ENCODE peak calls at places on chromosome 4, in ten cellular contexts. O is GM10248, I is psoas muscle, E is tibial artery, A is fibroblast of the aortic adventitia, J is lower lobe of right lung, V is fibroblast of lung, R is AG09309, G is choroid plexus epithelial cell, Q is left ventricle myocardium inferior. F is an unnamed sample.
A peak's percentile ranks its signal among the peaks of the same experiment; 100 is the strongest.

GRCh38 chr4:11765849-11766453 is 337.3 kb upstream of the HS3ST1 start:
- DNase-seq in O (peak; percentile 15), I (no peak), E (no peak), A (peak; percentile 69), J (no peak), V (peak; percentile 32), R (no peak), G (peak; percentile 72), Q (no peak), F (no peak)

GRCh38 chr4:37891221-37892159 is 606 bp downstream of the TBC1D1 start:
- DNase-seq in O (peak; percentile 75), I (no peak), E (peak; percentile 57), A (peak; percentile 19), J (peak; percentile 57), V (peak; percentile 15), R (no peak), G (peak; percentile 26), Q (peak; percentile 37), F (no peak)

GRCh38 chr4:157421365-157421764 is 200.8 kb downstream of the GRIA2 start:
- DNase-seq in O (no peak), I (no peak), E (no peak), A (no peak), J (no peak), V (no peak), R (no peak), G (no peak), Q (no peak), F (no peak)

GRCh38 chr4:143773998-143774898 is 73.8 kb upstream of the FREM3 start:
- DNase-seq in O (peak; percentile 35), I (no peak), E (peak; percentile 27), A (peak; percentile 37), J (peak; percentile 49), V (peak; percentile 44), R (no peak), G (peak; percentile 86), Q (no peak), F (no peak)

GRCh38 chr4:184805462-184806245 is 20.1 kb downstream of the ACSL1 start:
- DNase-seq in O (peak; percentile 36), I (peak; percentile 88), E (no peak), A (no peak), J (peak; percentile 89), V (no peak), R (no peak), G (no peak), Q (peak; percentile 84), F (no peak)

GRCh38 chr4:181966084-181966483 is 277.1 kb upstream of the TENM3 start:
- DNase-seq in O (no peak), I (no peak), E (no peak), A (peak; percentile 72), J (no peak), V (peak; percentile 97), R (peak; percentile 40), G (peak; percentile 12), Q (no peak), F (peak; percentile 51)

GRCh38 chr4:51874551-51874950 is 31.6 kb downstream of the DCUN1D4 start:
- DNase-seq in O (no peak), I (no peak), E (no peak), A (no peak), J (no peak), V (no peak), R (no peak), G (no peak), Q (no peak), F (no peak)

GRCh38 chr4:54571293-54571723 is 86.4 kb upstream of the KIT start:
- DNase-seq in O (no peak), I (no peak), E (no peak), A (no peak), J (no peak), V (peak; percentile 15), R (no peak), G (no peak), Q (no peak), F (no peak)

GRCh38 chr4:187415227-187415626 is 580.3 kb upstream of the ZFP42 start:
- DNase-seq in O (no peak), I (no peak), E (no peak), A (no peak), J (no peak), V (no peak), R (no peak), G (no peak), Q (no peak), F (no peak)

GRCh38 chr4:80492761-80493160 is 157.2 kb downstream of the CFAP299 start:
- DNase-seq in O (no peak), I (no peak), E (no peak), A (no peak), J (no peak), V (no peak), R (no peak), G (no peak), Q (no peak), F (no peak)

GRCh38 chr4:112327950-112328349 is 30.8 kb downstream of the ALPK1 start:
- DNase-seq in O (peak; percentile 57), I (no peak), E (no peak), A (peak; percentile 79), J (no peak), V (peak; percentile 35), R (no peak), G (peak; percentile 84), Q (no peak), F (no peak)
- TF ChIP-seq CTCF in O (peak; percentile 49), I (peak; percentile 56), E (no peak), A (peak; percentile 54), J (peak; percentile 37), V (peak; percentile 21), R (peak; percentile 52), G (peak; percentile 60), Q (peak; percentile 64), F (peak; percentile 57)

GRCh38 chr4:48906283-48907173 is at the start of gene OCIAD2:
- DNase-seq in O (peak; percentile 86), I (peak; percentile 47), E (peak; percentile 37), A (no peak), J (peak; percentile 86), V (peak; percentile 70), R (no peak), G (peak; percentile 39), Q (peak; percentile 45), F (no peak)
- TF ChIP-seq CTCF in O (peak; percentile 30), I (peak; percentile 9), E (no peak), A (no peak), J (peak; percentile 19), V (no peak), R (no peak), G (no peak), Q (peak; percentile 30), F (no peak)

GRCh38 chr4:109434793-109435080 is 1.1 kb downstream of the SEC24B start:
- DNase-seq in O (no peak), I (no peak), E (no peak), A (peak; percentile 49), J (no peak), V (peak; percentile 63), R (no peak), G (peak; percentile 31), Q (no peak), F (no peak)

GRCh38 chr4:109432203-109432602 is 1.4 kb upstream of the SEC24B start:
- DNase-seq in O (no peak), I (no peak), E (no peak), A (no peak), J (no peak), V (no peak), R (no peak), G (no peak), Q (no peak), F (no peak)

GRCh38 chr4:109434007-109434792 is 585 bp downstream of the SEC24B start:
- DNase-seq in O (peak; percentile 22), I (peak; percentile 51), E (peak; percentile 26), A (peak; percentile 22), J (peak; percentile 68), V (peak; percentile 16), R (no peak), G (peak; percentile 33), Q (peak; percentile 44), F (no peak)

GRCh38 chr4:109432676-109433075 is 939 bp upstream of the SEC24B start:
- DNase-seq in O (no peak), I (no peak), E (no peak), A (peak; percentile 79), J (no peak), V (peak; percentile 83), R (peak; percentile 44), G (peak; percentile 80), Q (no peak), F (no peak)

DNA sequence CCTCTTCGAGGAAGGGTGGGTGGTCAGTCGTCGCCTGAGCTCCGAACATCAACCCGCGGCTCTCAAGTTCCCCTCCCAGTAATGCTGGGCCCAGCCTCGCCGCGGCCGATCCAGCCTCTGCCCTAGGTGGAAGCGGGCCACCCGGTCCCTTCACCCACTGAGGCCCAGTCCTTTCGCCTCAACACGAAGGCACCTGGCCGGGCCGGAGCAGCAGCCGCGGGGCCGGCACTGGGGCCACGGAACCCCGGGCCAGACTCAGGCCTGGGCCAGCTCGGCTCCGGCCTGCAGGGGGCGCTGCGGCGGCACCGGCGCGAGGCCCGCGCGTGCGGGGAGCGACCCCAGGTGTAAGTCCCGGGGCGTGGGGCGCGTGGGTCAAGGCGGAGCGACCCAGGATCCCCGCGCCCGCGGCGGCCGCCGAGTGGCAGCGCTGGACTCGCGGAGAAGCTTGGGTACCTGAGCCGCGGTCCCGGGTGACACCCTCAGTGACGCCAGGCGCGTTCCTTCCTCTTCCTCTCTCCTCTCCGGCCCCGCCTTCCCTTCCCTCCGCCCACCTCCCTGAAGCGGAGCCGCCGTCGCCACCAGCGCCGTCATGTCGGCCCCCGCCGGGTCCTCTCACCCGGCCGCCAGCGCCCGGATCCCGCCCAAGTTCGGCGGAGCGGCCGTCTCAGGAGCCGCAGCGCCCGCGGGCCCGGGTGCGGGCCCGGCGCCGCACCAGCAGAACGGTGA is at the start of gene SEC24B:
- DNase-seq in O (peak; percentile 89), I (peak; percentile 90), E (peak; percentile 87), A (peak; percentile 71), J (peak; percentile 96), V (peak; percentile 77), R (peak; percentile 13), G (peak; percentile 70), Q (peak; percentile 94), F (no peak)
- TF ChIP-seq CTCF in O (peak; percentile 89), I (peak; percentile 97), E (peak; percentile 73), A (peak; percentile 46), J (peak; percentile 94), V (peak; percentile 72), R (peak; percentile 50), G (peak; percentile 49), Q (peak; percentile 94), F (peak; percentile 29)

GRCh38 chr4:22439947-22440346 is 75.9 kb downstream of the ADGRA3 start:
- DNase-seq in O (no peak), I (no peak), E (no peak), A (no peak), J (no peak), V (no peak), R (no peak), G (no peak), Q (no peak), F (no peak)

GRCh38 chr4:22435652-22436051 is 80.2 kb downstream of the ADGRA3 start:
- DNase-seq in O (no peak), I (no peak), E (no peak), A (no peak), J (no peak), V (no peak), R (no peak), G (no peak), Q (no peak), F (no peak)

GRCh38 chr4:22430626-22431025 is 85.2 kb downstream of the ADGRA3 start:
- DNase-seq in O (no peak), I (no peak), E (no peak), A (no peak), J (no peak), V (no peak), R (no peak), G (no peak), Q (no peak), F (no peak)

DNA sequence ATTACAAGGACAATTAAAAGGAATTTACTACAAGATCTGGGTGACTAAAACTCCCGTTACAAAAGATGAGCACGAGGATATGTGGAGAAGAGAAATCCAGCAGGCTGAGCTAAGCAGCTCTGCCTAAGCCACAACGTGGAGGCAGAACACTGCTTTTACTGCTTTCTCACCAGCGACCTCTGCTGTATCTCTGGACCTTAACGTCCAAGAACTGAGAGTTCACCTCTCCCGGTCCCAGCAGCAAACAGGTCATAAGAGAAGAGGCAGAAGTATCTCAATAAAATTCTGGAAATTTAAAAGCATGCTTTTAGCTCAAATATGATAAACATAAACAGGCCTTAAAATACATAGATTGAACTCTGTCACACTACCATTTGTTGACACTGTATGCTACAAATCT is 81.0 kb downstream of the ADGRA3 start:
- DNase-seq in O (no peak), I (no peak), E (no peak), A (peak; percentile 62), J (no peak), V (peak; percentile 63), R (peak; percentile 10), G (peak; percentile 86), Q (no peak), F (no peak)
- TF ChIP-seq CTCF in O (peak; percentile 39), I (peak; percentile 44), E (peak; percentile 17), A (peak; percentile 61), J (peak; percentile 22), V (peak; percentile 49), R (peak; percentile 56), G (peak; percentile 83), Q (peak; percentile 52), F (peak; percentile 58)

F was measured in BJ.